ENCODE peak calls at places on chromosomes 13 and 19, in four cellular contexts. One of them, this sample, is unnamed.

GRCh38 chr19:23286477-23286876 is 36.3 kb upstream of the ZNF724 start:
- DNase-seq in HepG2: no peak
- DNase-seq in A549: peak
- DNase-seq in K562: no peak
- DNase-seq in this sample: no peak

GRCh38 chr19:48874309-48875135 is 2.3 kb downstream of the PPP1R15A start:
- DNase-seq in HepG2: no peak
- DNase-seq in A549: peak
- DNase-seq in K562: peak
- DNase-seq in this sample: no peak

GRCh38 chr19:56491399-56491798 is 14.3 kb upstream of the ZNF667 start:
- DNase-seq in HepG2: no peak
- DNase-seq in A549: no peak
- DNase-seq in K562: no peak
- DNase-seq in this sample: no peak

GRCh38 chr13:33514362-33514761 is 228.8 kb upstream of the STARD13 start:
- DNase-seq in HepG2: no peak
- DNase-seq in A549: no peak
- DNase-seq in K562: no peak
- DNase-seq in this sample: no peak

GRCh38 chr13:60986301-60986700 is 429.3 kb downstream of the PCDH20 start:
- DNase-seq in HepG2: no peak
- DNase-seq in A549: no peak
- DNase-seq in K562: no peak
- DNase-seq in this sample: no peak

GRCh38 chr19:32322541-32322940 is 22.9 kb upstream of the ZNF507 start:
- DNase-seq in HepG2: no peak
- DNase-seq in A549: peak
- DNase-seq in K562: no peak
- DNase-seq in this sample: no peak

GRCh38 chr19:11982526-11982925 is 17.7 kb downstream of the ZNF763 start:
- DNase-seq in HepG2: no peak
- DNase-seq in A549: no peak
- DNase-seq in K562: no peak
- DNase-seq in this sample: no peak

GRCh38 chr13:110265682-110266430 is 41.1 kb downstream of the COL4A1 start:
- DNase-seq in HepG2: no peak
- DNase-seq in A549: no peak
- DNase-seq in K562: no peak
- DNase-seq in this sample: no peak

GRCh38 chr13:32318072-32318471 is 2.8 kb downstream of the BRCA2 start:
- DNase-seq in HepG2: no peak
- DNase-seq in A549: no peak
- DNase-seq in K562: no peak
- DNase-seq in this sample: no peak

GRCh38 chr19:3024509-3024869 is 4.6 kb downstream of the TLE2 start:
- DNase-seq in HepG2: no peak
- DNase-seq in A549: no peak
- DNase-seq in K562: peak
- DNase-seq in this sample: no peak

GRCh38 chr13:31927219-31927653 is 104.3 kb upstream of the FRY start:
- DNase-seq in HepG2: peak
- DNase-seq in A549: no peak
- DNase-seq in K562: no peak
- DNase-seq in this sample: no peak

GRCh38 chr13:44758595-44759221 is 182.6 kb upstream of the TSC22D1 start:
- DNase-seq in HepG2: peak
- DNase-seq in A549: peak
- DNase-seq in K562: no peak
- DNase-seq in this sample: no peak

GRCh38 chr19:13302521-13303270 is 152.5 kb downstream of the IER2 start:
- DNase-seq in HepG2: no peak
- DNase-seq in A549: peak
- DNase-seq in K562: no peak
- DNase-seq in this sample: no peak

GRCh38 chr13:40515702-40516101 is 150.7 kb downstream of the FOXO1 start:
- DNase-seq in HepG2: no peak
- DNase-seq in A549: no peak
- DNase-seq in K562: no peak
- DNase-seq in this sample: no peak

GRCh38 chr19:32200312-32201038 is 144.9 kb upstream of the ZNF507 start:
- DNase-seq in HepG2: no peak
- DNase-seq in A549: no peak
- DNase-seq in K562: no peak
- DNase-seq in this sample: no peak

GRCh38 chr13:79918620-79919019 is 422.3 kb downstream of the SPRY2 start:
- DNase-seq in HepG2: no peak
- DNase-seq in A549: no peak
- DNase-seq in K562: no peak
- DNase-seq in this sample: no peak

GRCh38 chr13:39931505-39931904 is 276.0 kb downstream of the COG6 start:
- DNase-seq in HepG2: peak
- DNase-seq in A549: no peak
- DNase-seq in K562: no peak
- DNase-seq in this sample: no peak

DNA sequence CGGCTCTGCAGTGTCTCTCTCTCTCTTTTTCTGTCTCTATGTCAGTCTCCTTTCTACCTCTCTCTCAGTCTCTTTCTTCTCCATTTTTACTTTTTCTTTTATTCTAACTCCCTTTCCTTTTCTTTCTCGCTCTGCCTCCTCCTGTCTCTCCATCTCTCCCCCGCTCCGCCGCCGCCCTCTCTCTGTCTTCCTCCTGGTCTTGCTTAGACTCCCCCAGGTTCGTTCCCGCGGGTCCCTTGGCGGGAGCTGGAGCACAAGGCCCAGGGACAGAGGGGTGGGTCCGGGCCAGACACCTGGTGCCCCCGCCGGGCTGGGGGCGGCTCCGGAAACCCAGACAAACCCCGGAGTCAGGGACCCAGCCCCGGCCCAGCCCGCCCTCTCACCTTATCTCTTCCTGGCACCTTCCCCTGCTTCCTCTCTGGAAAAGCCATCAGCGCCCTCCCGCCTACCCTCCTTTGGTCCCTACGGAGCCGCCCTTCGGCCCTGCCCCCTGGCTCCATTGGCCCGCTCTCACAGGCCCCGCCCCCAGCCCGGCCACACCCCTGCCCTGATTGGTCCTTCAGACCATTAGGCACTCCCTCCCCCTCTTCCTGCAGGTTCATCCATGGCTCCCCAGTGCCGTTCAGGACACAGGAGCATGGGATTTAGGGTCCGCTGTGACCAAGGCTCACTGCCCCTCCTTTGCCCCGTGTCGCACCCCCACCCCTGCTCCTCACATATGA is 15.4 kb upstream of the NOP53 start:
- DNase-seq in HepG2: peak
- DNase-seq in A549: peak
- DNase-seq in K562: peak
- DNase-seq in this sample: no peak
- TF ChIP-seq POLR2AphosphoS2 in HepG2: no peak
- TF ChIP-seq POLR2AphosphoS2 in A549: no peak
- TF ChIP-seq POLR2AphosphoS2 in K562: no peak
- TF ChIP-seq POLR2AphosphoS2 in this sample: no peak

GRCh38 chr19:679418-680286 is 3.5 kb downstream of the FSTL3 start:
- DNase-seq in HepG2: no peak
- DNase-seq in A549: peak
- DNase-seq in K562: peak
- DNase-seq in this sample: no peak

GRCh38 chr19:681638-682037 is 5.4 kb downstream of the FSTL3 start:
- DNase-seq in HepG2: no peak
- DNase-seq in A549: no peak
- DNase-seq in K562: no peak
- DNase-seq in this sample: no peak

GRCh38 chr19:680287-681028 is 4.3 kb downstream of the FSTL3 start:
- DNase-seq in HepG2: peak
- DNase-seq in A549: peak
- DNase-seq in K562: peak
- DNase-seq in this sample: peak

GRCh38 chr19:682678-683320 is 6.6 kb downstream of the FSTL3 start:
- DNase-seq in HepG2: no peak
- DNase-seq in A549: no peak
- DNase-seq in K562: no peak
- DNase-seq in this sample: no peak

DNA sequence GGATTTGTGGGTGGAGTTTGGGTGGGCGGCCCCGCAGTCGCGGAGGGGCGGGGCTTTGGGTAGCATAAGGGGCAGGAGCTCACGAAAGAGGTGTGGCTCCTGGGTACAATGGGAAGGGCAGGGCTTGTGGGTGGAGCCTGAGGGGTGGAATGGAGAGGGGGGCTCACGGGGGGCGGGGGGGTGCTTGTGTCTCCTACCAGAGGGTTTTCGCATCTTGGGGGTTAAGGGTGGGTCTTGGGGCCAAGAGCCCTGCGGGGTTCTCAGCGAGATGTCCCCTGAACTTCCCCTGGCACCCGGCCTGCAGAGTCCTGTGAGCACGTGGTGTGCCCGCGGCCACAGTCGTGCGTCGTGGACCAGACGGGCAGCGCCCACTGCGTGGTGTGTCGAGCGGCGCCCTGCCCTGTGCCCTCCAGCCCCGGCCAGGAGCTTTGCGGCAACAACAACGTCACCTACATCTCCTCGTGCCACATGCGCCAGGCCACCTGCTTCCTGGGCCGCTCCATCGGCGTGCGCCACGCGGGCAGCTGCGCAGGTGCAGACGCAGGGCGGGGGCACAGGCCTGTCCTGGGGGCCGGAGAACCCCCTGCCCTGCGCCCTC is 4.9 kb downstream of the FSTL3 start:
- DNase-seq in HepG2: no peak
- DNase-seq in A549: no peak
- DNase-seq in K562: peak
- DNase-seq in this sample: no peak
- TF ChIP-seq CEBPB in HepG2: no peak
- TF ChIP-seq CEBPB in A549: no peak
- TF ChIP-seq CEBPB in K562: no peak
- TF ChIP-seq CEBPB in this sample: no peak

DNA sequence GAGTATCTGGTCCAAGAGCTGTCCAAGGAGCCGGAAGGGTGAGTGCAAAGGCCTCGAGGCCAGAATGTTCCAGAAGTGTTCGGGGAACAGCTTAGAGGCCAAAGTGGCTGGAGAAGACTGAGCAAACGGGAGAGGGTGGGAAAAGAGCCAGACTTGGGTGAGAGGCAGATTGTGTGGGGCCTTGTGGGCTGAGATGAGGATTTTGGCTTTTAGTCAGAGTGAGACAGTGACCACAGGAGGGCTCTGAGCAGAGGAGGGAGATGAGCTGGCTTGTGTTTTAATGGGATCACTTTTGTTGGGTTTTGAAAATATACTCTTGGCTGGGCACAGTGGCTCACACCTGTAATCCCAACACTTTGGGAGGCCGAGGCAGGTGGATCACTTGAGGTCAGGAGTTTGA is 5.6 kb downstream of the NANOS2 start:
- DNase-seq in HepG2: no peak
- DNase-seq in A549: no peak
- DNase-seq in K562: no peak
- DNase-seq in this sample: no peak
- TF ChIP-seq POLR2AphosphoS2 in HepG2: no peak
- TF ChIP-seq POLR2AphosphoS2 in A549: no peak
- TF ChIP-seq POLR2AphosphoS2 in K562: no peak
- TF ChIP-seq POLR2AphosphoS2 in this sample: no peak

DNA sequence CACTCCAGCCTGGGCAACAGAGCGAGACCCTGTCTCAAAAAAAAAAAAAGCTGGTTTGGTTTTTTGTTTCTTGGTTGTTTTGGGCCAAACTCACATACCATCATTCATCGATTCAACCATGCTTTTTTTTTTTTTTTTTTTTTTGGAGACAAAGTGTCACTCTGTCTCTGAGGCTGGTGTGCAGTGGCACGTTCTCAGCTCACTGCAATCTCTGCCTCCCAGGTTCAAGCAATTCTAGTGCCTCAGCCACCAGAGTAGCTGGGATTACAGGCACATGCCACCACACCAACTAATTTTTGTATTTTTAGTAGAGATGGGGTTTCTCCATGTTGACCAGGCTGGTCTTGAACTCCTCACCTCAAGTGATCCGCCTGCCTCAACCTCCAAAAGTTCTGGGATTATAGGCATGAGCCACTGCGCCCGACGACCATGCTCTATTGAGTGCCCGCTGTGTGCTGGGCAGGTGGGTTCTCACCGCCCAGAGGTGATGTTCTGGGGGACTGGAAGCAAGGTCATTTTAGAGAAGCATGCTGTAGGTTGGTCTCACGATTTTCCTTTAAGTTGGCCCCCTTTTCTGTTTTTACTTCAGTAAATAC is 8.1 kb upstream of the JUND start:
- DNase-seq in HepG2: no peak
- DNase-seq in A549: no peak
- DNase-seq in K562: no peak
- DNase-seq in this sample: no peak
- TF ChIP-seq CEBPB in HepG2: no peak
- TF ChIP-seq CEBPB in A549: no peak
- TF ChIP-seq CEBPB in K562: no peak
- TF ChIP-seq CEBPB in this sample: no peak

GRCh38 chr13:76667551-76667950 is 218.7 kb downstream of the KCTD12 start:
- DNase-seq in HepG2: no peak
- DNase-seq in A549: peak
- DNase-seq in K562: no peak
- DNase-seq in this sample: no peak
- TF ChIP-seq POLR2AphosphoS2 in HepG2: no peak
- TF ChIP-seq POLR2AphosphoS2 in A549: no peak
- TF ChIP-seq POLR2AphosphoS2 in K562: no peak
- TF ChIP-seq POLR2AphosphoS2 in this sample: no peak

DNA sequence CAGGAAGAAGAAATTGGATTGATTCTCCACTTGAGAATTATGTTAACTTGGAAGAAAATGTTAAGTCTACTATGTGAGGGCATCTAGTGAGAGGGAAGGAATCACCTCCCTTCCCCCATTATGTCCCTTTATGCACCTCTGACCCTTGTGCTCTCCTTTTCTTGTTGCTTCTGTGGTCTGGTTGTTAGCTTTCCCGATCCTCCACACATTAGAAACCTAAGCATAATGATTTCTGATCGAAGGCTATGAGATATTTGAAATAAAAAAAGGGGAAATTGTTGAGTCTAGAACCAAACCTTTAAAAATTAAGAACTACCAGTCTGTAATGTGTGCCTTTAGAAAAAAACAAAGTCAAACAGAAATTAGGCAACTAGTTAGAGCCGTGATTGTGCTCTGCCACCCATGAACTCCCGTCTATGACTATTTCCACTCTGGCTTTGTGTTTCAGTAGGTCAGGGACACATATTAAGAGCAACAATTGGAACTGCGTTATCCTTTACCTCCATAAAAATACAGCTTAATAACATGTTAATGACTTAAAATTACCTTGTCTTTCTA is 463 bp upstream of the GPC6 start:
- DNase-seq in HepG2: peak
- DNase-seq in A549: no peak
- DNase-seq in K562: no peak
- DNase-seq in this sample: no peak
- TF ChIP-seq CEBPB in HepG2: no peak
- TF ChIP-seq CEBPB in A549: no peak
- TF ChIP-seq CEBPB in K562: no peak
- TF ChIP-seq CEBPB in this sample: no peak

GRCh38 chr19:2015611-2015950 is at the start of gene BTBD2:
- DNase-seq in HepG2: no peak
- DNase-seq in A549: peak
- DNase-seq in K562: no peak
- DNase-seq in this sample: no peak
- TF ChIP-seq POLR2AphosphoS2 in HepG2: no peak
- TF ChIP-seq POLR2AphosphoS2 in A549: no peak
- TF ChIP-seq POLR2AphosphoS2 in K562: no peak
- TF ChIP-seq POLR2AphosphoS2 in this sample: no peak